ENCODE peak calls at places on chromosomes 13 and 19, in five cellular contexts. Z is epithelial cell of proximal tubule, M is BJ, X is midbrain, F is NCI-H2107. L is an unnamed sample.

GRCh38 chr19:55392820-55393219 is 7.1 kb downstream of the RPL28 start:
- DNase-seq in F (no peak), Z (no peak), X (no peak), M (no peak), L (no peak)

GRCh38 chr19:23563326-23563725 is 123.7 kb downstream of the ZNF675 start:
- DNase-seq in F (no peak), X (no peak), M (no peak), Z (no peak), L (no peak)

GRCh38 chr13:72431981-72432617 is 295.3 kb downstream of the MZT1 start:
- DNase-seq in X (no peak), M (no peak), F (no peak), Z (no peak), L (no peak)

GRCh38 chr13:40059540-40060232 is 404.2 kb downstream of the COG6 start:
- DNase-seq in Z (no peak), F (no peak), X (no peak), M (no peak), L (no peak)

GRCh38 chr19:41234512-41235208 is 15.6 kb downstream of the AXL start:
- DNase-seq in F (no peak), X (no peak), Z (no peak), M (no peak), L (no peak)

GRCh38 chr13:105774739-105775460 is 760.6 kb downstream of the EFNB2 start:
- DNase-seq in Z (peak; percentile 96), X (no peak), F (no peak), M (no peak), L (no peak)

GRCh38 chr19:14837391-14837790 is 2.4 kb upstream of the OR7A5 start:
- DNase-seq in M (no peak), F (no peak), Z (no peak), X (no peak), L (no peak)

GRCh38 chr19:47598407-47599349 is 10.3 kb upstream of the BICRA start:
- DNase-seq in X (peak; percentile 17), F (no peak), Z (peak; percentile 84), M (peak; percentile 97), L (no peak)

GRCh38 chr13:42266464-42266863 is 5.5 kb upstream of the AKAP11 start:
- DNase-seq in X (no peak), F (no peak), M (no peak), Z (no peak), L (no peak)

GRCh38 chr13:74270018-74270417 is 135.8 kb upstream of the KLF12 start:
- DNase-seq in M (no peak), X (no peak), Z (no peak), F (no peak), L (no peak)

GRCh38 chr13:91278888-91279287 is 68.6 kb upstream of the MIR17HG start:
- DNase-seq in X (no peak), F (no peak), M (no peak), Z (no peak), L (no peak)

GRCh38 chr13:46469064-46469463 is 82.0 kb upstream of the RUBCNL start:
- DNase-seq in F (no peak), X (no peak), Z (no peak), M (peak; percentile 73), L (no peak)

GRCh38 chr19:39168258-39169142 is 28.3 kb upstream of the NCCRP1 start:
- DNase-seq in X (no peak), F (no peak), M (no peak), Z (no peak), L (no peak)

GRCh38 chr19:2044709-2045500 is 6.1 kb downstream of the MKNK2 start:
- DNase-seq in X (no peak), Z (no peak), F (no peak), M (no peak), L (no peak)

GRCh38 chr13:61779456-61779855 is 363.8 kb upstream of the PCDH20 start:
- DNase-seq in Z (no peak), F (no peak), X (no peak), M (no peak), L (no peak)

GRCh38 chr13:48586591-48587103 is 53.8 kb upstream of the RCBTB2 start:
- DNase-seq in X (peak; percentile 45), F (no peak), Z (no peak), M (no peak), L (no peak)

GRCh38 chr13:67776171-67776570 is 546.0 kb upstream of the PCDH9 start:
- DNase-seq in M (no peak), X (no peak), Z (no peak), F (no peak), L (no peak)

GRCh38 chr19:42850981-42851717 is 28.4 kb downstream of the PSG1 start:
- DNase-seq in Z (peak; percentile 96), F (no peak), M (peak; percentile 99), X (no peak), L (peak; percentile 8)

GRCh38 chr13:113668491-113668971 is 1.5 kb downstream of the GRK1 start:
- DNase-seq in X (no peak), Z (no peak), M (no peak), F (no peak), L (no peak)

GRCh38 chr13:93338906-93339305 is 112.3 kb downstream of the GPC6 start:
- DNase-seq in X (no peak), M (no peak), Z (no peak), F (no peak), L (no peak)

GRCh38 chr19:51691122-51692064 is 1.7 kb upstream of the SPACA6 start:
- DNase-seq in Z (no peak), X (peak; percentile 36), M (no peak), F (no peak), L (peak; percentile 25)

GRCh38 chr19:38563475-38563874 is 54.3 kb downstream of the MAP4K1 start:
- DNase-seq in M (no peak), Z (no peak), X (no peak), F (no peak), L (no peak)

GRCh38 chr19:18488838-18489626 is 32.8 kb downstream of the ELL start:
- DNase-seq in Z (no peak), M (no peak), X (no peak), F (no peak), L (peak; percentile 56)

GRCh38 chr13:28636677-28637317 is 22.1 kb upstream of the POMP start:
- DNase-seq in M (no peak), Z (no peak), F (peak; percentile 3), X (peak; percentile 27), L (peak; percentile 63)

GRCh38 chr13:29482504-29482903 is 113.0 kb downstream of the SLC7A1 start:
- DNase-seq in Z (no peak), F (no peak), M (no peak), X (no peak), L (no peak)

GRCh38 chr19:18611327-18612050 is 1.2 kb upstream of the TMEM59L start:
- DNase-seq in Z (no peak), M (no peak), X (no peak), F (no peak), L (no peak)

GRCh38 chr13:32969516-32969941 is 46.7 kb upstream of the KL start:
- DNase-seq in X (no peak), M (peak; percentile 19), F (no peak), Z (peak; percentile 97), L (no peak)

GRCh38 chr19:49355890-49356289 is 6.3 kb downstream of the TEAD2 start:
- DNase-seq in Z (no peak), F (no peak), M (no peak), X (no peak), L (no peak)

GRCh38 chr19:814108-815078 is 7.4 kb downstream of the PLPPR3 start:
- DNase-seq in M (no peak), X (no peak), Z (no peak), F (no peak), L (no peak)

GRCh38 chr19:19817357-19817756 is 4.2 kb downstream of the ZNF506 start:
- DNase-seq in F (no peak), M (no peak), X (peak; percentile 1), Z (no peak), L (no peak)

GRCh38 chr19:6424190-6424938 is at the start of gene KHSRP:
- DNase-seq in Z (no peak), X (no peak), F (no peak), M (no peak), L (peak; percentile 99)

GRCh38 chr19:13033819-13034611 is 38.7 kb downstream of the NFIX start:
- DNase-seq in M (no peak), Z (no peak), F (peak; percentile 34), X (no peak), L (peak; percentile 93)

GRCh38 chr19:56740478-56740877 is 68.9 kb upstream of the ZNF835 start:
- DNase-seq in Z (no peak), M (no peak), F (no peak), X (no peak), L (no peak)

GRCh38 chr19:58227964-58228583 is 640 bp upstream of the ZNF544 start:
- DNase-seq in F (no peak), M (no peak), Z (no peak), X (no peak), L (no peak)

GRCh38 chr19:6100284-6100915 is 9.9 kb downstream of the RFX2 start:
- DNase-seq in M (no peak), X (no peak), Z (no peak), F (no peak), L (no peak)

GRCh38 chr19:12202250-12202649 is 39.4 kb downstream of the ZNF136 start:
- DNase-seq in Z (no peak), M (no peak), F (no peak), X (no peak), L (no peak)

L was measured in cerebellum.